ENCODE peak calls at places on chromosomes 2 and 18, in four cellular contexts. V is SK-N-SH, L is K562, A is H1. Y is an unnamed sample.

GRCh38 chr2:230441188-230441897 is 25.3 kb downstream of the SP100 start:
- DNase-seq in V (no peak), L (no peak), A (no peak), Y (no peak)

GRCh38 chr2:234884591-234884990 is 67.2 kb upstream of the SH3BP4 start:
- DNase-seq in V (no peak), L (no peak), A (no peak), Y (no peak)

GRCh38 chr18:35432565-35433001 is 55.4 kb upstream of the ZNF396 start:
- DNase-seq in V (no peak), L (no peak), A (no peak), Y (no peak)

GRCh38 chr2:105746177-105747080 is 1.7 kb downstream of the NCK2 start:
- DNase-seq in V (peak; percentile 33), L (peak; percentile 47), A (peak; percentile 80), Y (peak; percentile 85)

GRCh38 chr2:128360711-128361110 is 42.0 kb upstream of the HS6ST1 start:
- DNase-seq in V (no peak), L (no peak), A (no peak), Y (peak; percentile 7)

GRCh38 chr2:198456418-198456817 is 652.0 kb downstream of the PLCL1 start:
- DNase-seq in V (no peak), L (no peak), A (no peak), Y (no peak)

GRCh38 chr2:144320491-144320890 is 199.4 kb downstream of the ZEB2 start:
- DNase-seq in V (no peak), L (no peak), A (no peak), Y (no peak)

GRCh38 chr2:89797320-89798038 is 1106.0 kb downstream of the RPIA start:
- DNase-seq in V (no peak), L (no peak), A (no peak), Y (no peak)

GRCh38 chr18:2891526-2892431 is 45.0 kb downstream of the EMILIN2 start:
- DNase-seq in V (no peak), L (no peak), A (no peak), Y (no peak)

GRCh38 chr2:225334524-225334923 is 65.0 kb upstream of the NYAP2 start:
- DNase-seq in V (peak; percentile 32), L (no peak), A (no peak), Y (no peak)

GRCh38 chr2:234741976-234742375 is 209.8 kb upstream of the SH3BP4 start:
- DNase-seq in V (no peak), L (no peak), A (no peak), Y (no peak)

GRCh38 chr2:219460424-219460926 is 25.8 kb downstream of the SPEG start:
- DNase-seq in V (peak; percentile 88), L (peak; percentile 56), A (peak; percentile 74), Y (peak; percentile 69)

GRCh38 chr18:46449499-46449898 is 207.5 kb downstream of the LOXHD1 start:
- DNase-seq in V (no peak), L (no peak), A (no peak), Y (no peak)

GRCh38 chr18:49061239-49061905 is 110.6 kb upstream of the SMAD7 start:
- DNase-seq in V (peak; percentile 35), L (no peak), A (no peak), Y (no peak)

GRCh38 chr2:203061346-203061745 is 46.7 kb downstream of the NBEAL1 start:
- DNase-seq in V (no peak), L (no peak), A (no peak), Y (no peak)
- TF ChIP-seq TEAD4 in V (no peak), L (no peak), A (peak; percentile 88), Y (no peak)

GRCh38 chr18:62070306-62070705 is 116.5 kb downstream of the PIGN start:
- DNase-seq in V (no peak), L (no peak), A (no peak), Y (no peak)

GRCh38 chr18:62066121-62066818 is 120.6 kb downstream of the PIGN start:
- DNase-seq in V (no peak), L (no peak), A (no peak), Y (no peak)

GRCh38 chr18:62072370-62072769 is 114.5 kb downstream of the PIGN start:
- DNase-seq in V (no peak), L (no peak), A (no peak), Y (no peak)

GRCh38 chr18:62071071-62071470 is 115.8 kb downstream of the PIGN start:
- DNase-seq in V (no peak), L (no peak), A (no peak), Y (no peak)

DNA sequence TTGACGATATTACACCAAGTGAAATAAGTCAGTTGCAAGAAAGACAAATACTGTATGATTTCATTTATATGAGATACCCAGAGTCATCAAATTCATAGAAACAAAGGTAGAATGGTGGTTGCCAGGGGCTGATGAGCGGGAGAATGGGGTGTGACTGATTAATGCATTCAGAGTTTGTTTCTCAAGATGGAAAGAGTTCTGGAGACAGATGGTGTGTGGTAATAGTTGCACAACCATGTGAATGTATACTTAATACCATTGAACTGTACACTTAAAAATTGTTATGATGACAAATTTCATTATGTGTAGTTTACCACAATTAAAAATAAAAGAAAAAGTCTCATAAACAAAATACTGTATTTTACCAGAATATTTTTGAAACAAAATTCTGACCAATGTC is 117.3 kb downstream of the PIGN start:
- DNase-seq in V (no peak), L (no peak), A (no peak), Y (no peak)
- TF ChIP-seq TEAD4 in V (no peak), L (no peak), A (no peak), Y (no peak)

GRCh38 chr2:174600349-174600748 is 2.7 kb upstream of the WIPF1 start:
- DNase-seq in V (no peak), L (no peak), A (no peak), Y (no peak)
- TF ChIP-seq TEAD4 in V (no peak), L (no peak), A (no peak), Y (no peak)

GRCh38 chr2:27095427-27095744 is 8.8 kb downstream of the KHK start:
- DNase-seq in V (no peak), L (no peak), A (no peak), Y (no peak)

GRCh38 chr2:27097341-27097740 is 10.8 kb downstream of the KHK start:
- DNase-seq in V (no peak), L (no peak), A (no peak), Y (no peak)

GRCh38 chr2:27096748-27097297 is 10.3 kb downstream of the KHK start:
- DNase-seq in V (peak; percentile 39), L (no peak), A (no peak), Y (no peak)

GRCh38 chr2:27094353-27094984 is 7.9 kb downstream of the KHK start:
- DNase-seq in V (no peak), L (no peak), A (no peak), Y (no peak)

DNA sequence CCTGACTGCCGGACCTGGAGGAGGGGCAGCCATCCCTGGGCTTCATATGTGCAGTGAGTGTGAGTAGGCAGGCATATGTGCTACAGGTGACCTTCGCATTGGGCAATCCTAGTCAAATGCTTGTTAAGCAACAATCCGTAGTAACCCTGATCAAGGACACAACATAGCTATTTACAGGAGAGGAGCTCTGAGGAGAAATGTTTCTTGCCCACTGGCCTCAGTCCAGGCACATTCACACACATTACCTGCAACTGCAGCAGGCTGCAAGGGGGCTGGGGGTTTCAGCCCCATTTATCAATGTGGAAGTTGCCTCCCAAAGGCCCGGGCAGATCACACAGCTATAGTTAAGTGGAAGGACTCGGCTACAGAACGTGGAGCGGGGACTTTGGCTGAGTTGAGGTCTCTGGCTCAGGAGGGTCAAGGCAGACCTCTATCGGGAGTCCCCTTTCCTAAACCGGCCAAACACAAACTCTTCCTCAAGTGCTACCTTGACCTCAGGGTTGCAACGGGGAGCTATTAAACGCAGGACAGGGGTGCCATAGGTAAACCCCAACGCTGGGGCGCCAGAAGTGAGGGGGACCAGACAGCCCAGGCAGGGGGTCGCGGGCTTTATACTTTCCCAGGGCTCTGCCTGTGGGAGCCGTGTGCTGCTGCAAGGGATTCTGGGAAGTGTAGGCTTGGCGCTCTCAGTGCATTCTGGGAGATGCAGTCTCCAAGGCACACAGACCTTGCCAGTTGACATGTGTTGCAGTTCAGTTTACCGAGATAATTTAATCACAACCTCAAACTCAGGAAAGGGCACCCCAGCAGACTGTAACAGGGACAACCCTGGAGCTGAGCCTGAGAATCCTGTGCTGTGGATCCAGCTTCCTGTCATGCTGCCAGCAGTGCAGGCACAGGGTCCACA is 9.4 kb downstream of the KHK start:
- DNase-seq in V (peak; percentile 91), L (peak; percentile 72), A (peak; percentile 81), Y (peak; percentile 59)
- TF ChIP-seq TEAD4 in V (no peak), L (no peak), A (no peak), Y (no peak)

GRCh38 chr2:4763009-4763408 is 929.2 kb upstream of the SOX11 start:
- DNase-seq in V (peak; percentile 62), L (no peak), A (peak; percentile 63), Y (no peak)
- TF ChIP-seq TEAD4 in V (no peak), L (no peak), A (no peak), Y (no peak)

GRCh38 chr2:223894009-223894408 is 51.1 kb downstream of the WDFY1 start:
- DNase-seq in V (no peak), L (no peak), A (peak; percentile 34), Y (no peak)

GRCh38 chr2:223900066-223900465 is 45.1 kb downstream of the WDFY1 start:
- DNase-seq in V (no peak), L (no peak), A (no peak), Y (no peak)

GRCh38 chr2:223894968-223895367 is 50.2 kb downstream of the WDFY1 start:
- DNase-seq in V (no peak), L (no peak), A (no peak), Y (no peak)

GRCh38 chr2:223897669-223898314 is 47.3 kb downstream of the WDFY1 start:
- DNase-seq in V (no peak), L (no peak), A (no peak), Y (no peak)

DNA sequence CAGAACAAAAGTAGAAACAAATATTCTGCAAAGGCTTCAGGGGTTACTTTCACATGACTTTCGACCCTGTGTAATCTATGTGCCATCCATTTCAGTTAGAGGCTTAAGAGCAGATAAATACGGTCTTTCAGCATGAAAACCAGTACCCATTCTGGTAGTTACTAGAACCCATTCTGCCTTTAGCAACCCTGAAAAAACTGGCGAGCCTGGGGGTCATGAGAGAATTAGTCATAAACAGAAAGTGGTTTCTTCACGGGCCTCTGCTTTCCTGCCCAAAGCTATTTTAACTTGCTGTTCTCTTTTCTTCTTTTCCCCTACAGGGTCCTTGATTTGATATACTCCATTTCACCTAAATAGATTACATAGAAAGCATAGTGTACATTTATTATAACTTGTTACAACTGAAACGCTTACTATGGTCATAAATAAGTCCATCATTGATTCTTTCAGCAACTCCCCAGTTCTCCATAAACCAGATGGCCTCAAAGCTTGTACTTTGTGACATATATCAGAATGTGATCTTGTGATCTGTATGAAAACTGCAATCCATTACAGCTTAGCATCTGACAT is 48.3 kb downstream of the WDFY1 start:
- DNase-seq in V (no peak), L (no peak), A (no peak), Y (no peak)
- TF ChIP-seq TEAD4 in V (no peak), L (no peak), A (no peak), Y (no peak)

Y was measured in WTC11.